ENCODE peak calls at places on chromosomes 12 and 14, in eight cellular contexts. V is activated CD8-positive, alpha-beta memory T cell treated with anti-CD3 and anti-CD28 coated beads, Interleukin-2, amount 10 ng/mL, durations not matched to agents 7 days and 5 days; A is activated T-cell treated with anti-CD3 and anti-CD28 coated beads, Interleukin-2, amount 50 U/mL, for 48 hours; W is T follicular helper cell; P is activated T-helper 9 cell treated with anti-CD3 and anti-CD28 coated beads, Interleukin-2, amount 50 U/mL, for 16 hours; G is frontal cortex; J is AG09309; E is G401. N is an unnamed sample.

GRCh38 chr14:97827746-97828145 is 1030.6 kb downstream of the VRK1 start:
- DNase-seq in V (no peak), A (no peak), W (no peak), P (no peak), G (no peak), J (no peak), E (no peak), N (no peak)

GRCh38 chr12:88958961-88959360 is 378.7 kb upstream of the KITLG start:
- DNase-seq in V (no peak), A (no peak), W (no peak), P (no peak), G (no peak), J (no peak), E (no peak), N (no peak)

GRCh38 chr14:23319746-23320583 is 1.3 kb upstream of the PABPN1 start:
- DNase-seq in V (no peak), A (peak), W (no peak), P (no peak), G (no peak), J (no peak), E (no peak), N (no peak)

GRCh38 chr12:13170892-13171490 is 25.5 kb upstream of the EMP1 start:
- DNase-seq in V (no peak), A (no peak), W (no peak), P (no peak), G (no peak), J (no peak), E (no peak), N (no peak)

GRCh38 chr12:89951050-89951693 is 242.5 kb upstream of the ATP2B1 start:
- DNase-seq in V (no peak), A (no peak), W (no peak), P (no peak), G (no peak), J (no peak), E (no peak), N (peak)

GRCh38 chr12:82413994-82414393 is 55.7 kb downstream of the METTL25 start:
- DNase-seq in V (no peak), A (no peak), W (no peak), P (no peak), G (no peak), J (no peak), E (no peak), N (no peak)

GRCh38 chr14:93753647-93754046 is 34.6 kb downstream of the PRIMA1 start:
- DNase-seq in V (no peak), A (no peak), W (no peak), P (no peak), G (no peak), J (no peak), E (no peak), N (no peak)

GRCh38 chr12:93441111-93441616 is 583 bp downstream of the UBE2N start:
- DNase-seq in V (peak), A (peak), W (peak), P (peak), G (peak), J (no peak), E (no peak), N (no peak)

GRCh38 chr14:69610859-69611263 is 535 bp upstream of the SUSD6 start:
- DNase-seq in V (no peak), A (no peak), W (no peak), P (no peak), G (no peak), J (no peak), E (peak), N (no peak)

GRCh38 chr14:99552021-99552553 is 51.9 kb downstream of the CCDC85C start:
- DNase-seq in V (no peak), A (no peak), W (no peak), P (no peak), G (no peak), J (no peak), E (no peak), N (no peak)

GRCh38 chr12:25719505-25719904 is 166.4 kb upstream of the LMNTD1 start:
- DNase-seq in V (no peak), A (no peak), W (no peak), P (no peak), G (no peak), J (no peak), E (no peak), N (no peak)

GRCh38 chr14:52801014-52801708 is 9.8 kb upstream of the GNPNAT1 start:
- DNase-seq in V (no peak), A (no peak), W (no peak), P (no peak), G (no peak), J (no peak), E (no peak), N (peak)

GRCh38 chr12:105420659-105421240 is 90.3 kb downstream of the C12orf75 start:
- DNase-seq in V (peak), A (peak), W (peak), P (peak), G (peak), J (no peak), E (peak), N (peak)

GRCh38 chr12:12064596-12064995 is 6.1 kb upstream of the BCL2L14 start:
- DNase-seq in V (no peak), A (no peak), W (no peak), P (no peak), G (no peak), J (no peak), E (no peak), N (no peak)

GRCh38 chr14:54918427-54918826 is 15.8 kb upstream of the GCH1 start:
- DNase-seq in V (no peak), A (no peak), W (no peak), P (no peak), G (no peak), J (no peak), E (no peak), N (no peak)

GRCh38 chr14:105244334-105244733 is 4.0 kb upstream of the BTBD6 start:
- DNase-seq in V (no peak), A (no peak), W (no peak), P (no peak), G (no peak), J (no peak), E (no peak), N (no peak)

GRCh38 chr12:11962795-11963347 is 107.9 kb upstream of the BCL2L14 start:
- DNase-seq in V (no peak), A (no peak), W (no peak), P (no peak), G (no peak), J (no peak), E (no peak), N (no peak)

GRCh38 chr14:32698831-32699230 is 239.8 kb upstream of the NPAS3 start:
- DNase-seq in V (no peak), A (no peak), W (no peak), P (no peak), G (no peak), J (no peak), E (no peak), N (no peak)

GRCh38 chr14:41609704-41610183 is 3.1 kb downstream of the LRFN5 start:
- DNase-seq in V (no peak), A (peak), W (no peak), P (no peak), G (peak), J (no peak), E (peak), N (no peak)

GRCh38 chr12:131223171-131223761 is 269.6 kb downstream of the ADGRD1 start:
- DNase-seq in V (no peak), A (no peak), W (no peak), P (no peak), G (no peak), J (no peak), E (no peak), N (no peak)

GRCh38 chr14:22837750-22838538 is 1.6 kb downstream of the MMP14 start:
- DNase-seq in V (no peak), A (no peak), W (no peak), P (no peak), G (no peak), J (no peak), E (no peak), N (peak)

GRCh38 chr14:61766136-61766535 is 3.9 kb downstream of the SNAPC1 start:
- DNase-seq in V (no peak), A (no peak), W (no peak), P (no peak), G (no peak), J (no peak), E (no peak), N (no peak)

GRCh38 chr12:132151145-132151765 is 7.0 kb downstream of the NOC4L start:
- DNase-seq in V (no peak), A (no peak), W (no peak), P (no peak), G (no peak), J (no peak), E (no peak), N (no peak)

GRCh38 chr14:49991491-49991890 is 98.6 kb downstream of the ARF6 start:
- DNase-seq in V (no peak), A (no peak), W (no peak), P (no peak), G (no peak), J (no peak), E (no peak), N (no peak)

GRCh38 chr12:126617312-126617711 is 1552.1 kb downstream of the AACS start:
- DNase-seq in V (no peak), A (peak), W (no peak), P (no peak), G (no peak), J (no peak), E (no peak), N (peak)

GRCh38 chr14:65164825-65165135 is 62.5 kb upstream of the MAX start:
- DNase-seq in V (no peak), A (no peak), W (no peak), P (no peak), G (no peak), J (no peak), E (no peak), N (peak)

GRCh38 chr12:75360920-75361319 is 26.4 kb downstream of the GLIPR1L1 start:
- DNase-seq in V (no peak), A (no peak), W (no peak), P (no peak), G (no peak), J (no peak), E (no peak), N (no peak)

GRCh38 chr12:65308601-65309071 is 30.2 kb downstream of the MSRB3 start:
- DNase-seq in V (no peak), A (no peak), W (no peak), P (no peak), G (no peak), J (peak), E (peak), N (no peak)

GRCh38 chr14:100540926-100541620 is 46.1 kb downstream of the BEGAIN start:
- DNase-seq in V (no peak), A (no peak), W (no peak), P (no peak), G (no peak), J (no peak), E (no peak), N (no peak)

GRCh38 chr14:56199095-56199975 is 81.1 kb downstream of the PELI2 start:
- DNase-seq in V (no peak), A (no peak), W (no peak), P (no peak), G (no peak), J (peak), E (no peak), N (peak)